ENCODE peak calls at places on chromosomes 16 and 17, in seven cellular contexts. Q, N, A, S, L, I and O are unnamed samples.

GRCh38 chr17:69050999-69051775 is 9.5 kb downstream of the ABCA9 start:
- DNase-seq in Q (peak), N (no peak), A (peak), S (no peak), L (no peak), I (no peak), O (no peak)

GRCh38 chr16:74625500-74626350 is 18.8 kb upstream of the GLG1 start:
- DNase-seq in Q (no peak), N (no peak), A (no peak), S (no peak), L (no peak), I (no peak), O (no peak)

GRCh38 chr17:78113804-78114785 is 14.5 kb downstream of the TMC6 start:
- DNase-seq in Q (peak), N (no peak), A (no peak), S (no peak), L (no peak), I (no peak), O (no peak)

GRCh38 chr17:8121531-8122390 is 2.1 kb downstream of the HES7 start:
- DNase-seq in Q (peak), N (no peak), A (peak), S (no peak), L (peak), I (peak), O (no peak)

GRCh38 chr16:50261707-50262235 is 4.6 kb upstream of the ADCY7 start:
- DNase-seq in Q (no peak), N (no peak), A (no peak), S (no peak), L (no peak), I (no peak), O (no peak)

GRCh38 chr16:4200781-4201137 is 41.1 kb downstream of the SRL start:
- DNase-seq in Q (peak), N (no peak), A (no peak), S (no peak), L (no peak), I (no peak), O (no peak)

GRCh38 chr17:13256545-13256944 is 238.7 kb upstream of the ELAC2 start:
- DNase-seq in Q (no peak), N (no peak), A (no peak), S (no peak), L (no peak), I (no peak), O (no peak)

GRCh38 chr16:12901204-12901596 is 198 bp upstream of the SHISA9 start:
- DNase-seq in Q (no peak), N (no peak), A (no peak), S (no peak), L (no peak), I (peak), O (no peak)